ENCODE peak calls at places on chromosomes 7 and 10, in eight cellular contexts. P is COR-L47, R is RPMI7951, Z is left ventricle myocardium inferior, O is HS-5, G is AG20443, W is hippocampal formation, C is dermis blood vessel endothelial cell. B is an unnamed sample.

GRCh38 chr10:110547139-110547761 is 20.2 kb upstream of the SMC3 start:
- DNase-seq in Z (no peak), P (peak; percentile 13), G (peak; percentile 75), R (peak; percentile 68), W (peak; percentile 73), O (no peak), C (peak; percentile 80), B (no peak)

GRCh38 chr10:97849491-97850402 is at the start of gene GOLGA7B:
- DNase-seq in R (peak; percentile 49), O (no peak), C (peak; percentile 37), Z (peak; percentile 18), W (no peak), P (peak; percentile 22), G (peak; percentile 78), B (no peak)

GRCh38 chr7:66182920-66183319 is 22.2 kb upstream of the TPST1 start:
- DNase-seq in W (no peak), P (no peak), G (no peak), R (no peak), Z (no peak), O (no peak), C (no peak), B (no peak)

GRCh38 chr7:155414508-155414907 is 43.4 kb upstream of the EN2 start:
- DNase-seq in W (no peak), R (no peak), O (no peak), Z (no peak), P (no peak), C (no peak), G (no peak), B (no peak)

GRCh38 chr7:51644216-51644615 is 327.6 kb upstream of the COBL start:
- DNase-seq in W (no peak), Z (no peak), G (no peak), P (no peak), C (no peak), R (no peak), O (no peak), B (no peak)

GRCh38 chr7:150399421-150399820 is 20.3 kb downstream of the ZNF775 start:
- DNase-seq in O (no peak), P (no peak), Z (no peak), C (no peak), G (no peak), R (no peak), W (no peak), B (no peak)

GRCh38 chr10:98427011-98427515 is 12.1 kb upstream of the PYROXD2 start:
- DNase-seq in C (no peak), W (no peak), P (no peak), G (no peak), Z (peak; percentile 12), O (no peak), R (no peak), B (no peak)

GRCh38 chr10:65670087-65670486 is 1255.7 kb upstream of the LRRTM3 start:
- DNase-seq in O (peak; percentile 73), G (no peak), R (peak; percentile 15), P (no peak), C (no peak), Z (no peak), W (no peak), B (no peak)

GRCh38 chr10:103069453-103070331 is 123.4 kb downstream of the NT5C2 start:
- DNase-seq in W (no peak), R (peak; percentile 32), G (peak; percentile 68), P (peak; percentile 12), O (peak; percentile 10), Z (peak; percentile 36), C (peak; percentile 70), B (no peak)

GRCh38 chr10:125343118-125343752 is 182.9 kb upstream of the CTBP2 start:
- DNase-seq in G (peak; percentile 49), Z (no peak), R (peak; percentile 21), W (no peak), O (no peak), C (peak; percentile 66), P (no peak), B (no peak)

GRCh38 chr7:117283371-117283770 is 39.5 kb downstream of the WNT2 start:
- DNase-seq in C (no peak), W (no peak), P (no peak), R (peak; percentile 95), G (peak; percentile 88), O (peak; percentile 64), Z (no peak), B (no peak)